ENCODE peak calls at places on chromosomes 13 and 19, in five cellular contexts. P is NCI-H2171 treated with DMSO at 0.1 percent for 48 hours; B is keratinocyte; R is GM06990; I is activated naive CD4-positive, alpha-beta T cell. C is an unnamed sample.

GRCh38 chr13:31846984-31847752 is 107.8 kb downstream of the RXFP2 start:
- DNase-seq in B (no peak), R (no peak), I (no peak), P (no peak), C (no peak)

GRCh38 chr19:44729516-44730033 is 18.9 kb upstream of the BCL3 start:
- DNase-seq in B (no peak), P (no peak), R (no peak), I (no peak), C (no peak)

GRCh38 chr19:35109395-35110112 is 6.1 kb upstream of the FXYD3 start:
- DNase-seq in R (no peak), B (no peak), I (no peak), P (no peak), C (no peak)

GRCh38 chr13:34124912-34125311 is 307.0 kb downstream of the RFC3 start:
- DNase-seq in R (no peak), I (no peak), B (no peak), P (no peak), C (no peak)

GRCh38 chr13:25733061-25733491 is 318.7 kb downstream of the SHISA2 start:
- DNase-seq in P (no peak), B (peak), R (no peak), I (no peak), C (peak)

GRCh38 chr19:41420101-41420880 is 6.9 kb downstream of the B3GNT8 start:
- DNase-seq in P (no peak), R (no peak), I (no peak), B (no peak), C (no peak)

GRCh38 chr13:31248361-31248760 is 48.6 kb downstream of the B3GLCT start:
- DNase-seq in R (no peak), I (no peak), P (no peak), B (no peak), C (no peak)

GRCh38 chr13:45104294-45104693 is 16.0 kb upstream of the GTF2F2 start:
- DNase-seq in P (no peak), B (no peak), I (no peak), R (no peak), C (no peak)

GRCh38 chr19:56142087-56142787 is 1.1 kb downstream of the ZNF444 start:
- DNase-seq in B (no peak), R (no peak), P (no peak), I (no peak), C (no peak)

GRCh38 chr19:4622695-4623421 is 16.5 kb upstream of the TNFAIP8L1 start:
- DNase-seq in R (no peak), B (no peak), I (no peak), P (peak), C (no peak)

GRCh38 chr19:19571387-19571786 is 33.3 kb downstream of the CILP2 start:
- DNase-seq in B (no peak), P (no peak), R (no peak), I (no peak), C (no peak)

GRCh38 chr13:81051873-81052272 is 710.9 kb upstream of the SPRY2 start:
- DNase-seq in P (no peak), R (no peak), I (no peak), B (no peak), C (no peak)

GRCh38 chr19:48190288-48191284 is 20.1 kb downstream of the ZSWIM9 start:
- DNase-seq in P (peak), R (peak), I (peak), B (peak), C (no peak)

GRCh38 chr13:112062619-112063308 is 4.2 kb upstream of the SOX1 start:
- DNase-seq in R (no peak), B (no peak), I (no peak), P (no peak), C (no peak)

GRCh38 chr19:7533281-7533819 is 2.2 kb upstream of the PNPLA6 start:
- DNase-seq in P (no peak), I (no peak), B (no peak), R (no peak), C (no peak)

GRCh38 chr13:43805071-43805468 is 18.3 kb upstream of the ENOX1 start:
- DNase-seq in B (peak), R (no peak), I (no peak), P (peak), C (peak)

GRCh38 chr13:114118763-114119123 is 13.7 kb downstream of the RASA3 start:
- DNase-seq in P (no peak), B (no peak), R (no peak), I (no peak), C (no peak)

GRCh38 chr13:54091884-54092283 is 1063.3 kb downstream of the OLFM4 start:
- DNase-seq in P (no peak), I (no peak), R (no peak), B (no peak), C (no peak)

GRCh38 chr19:50450369-50451222 is 17.9 kb downstream of the MYBPC2 start:
- DNase-seq in I (no peak), B (no peak), P (no peak), R (no peak), C (no peak)

GRCh38 chr13:82800391-82800790 is 1081.9 kb downstream of the SLITRK1 start:
- DNase-seq in R (no peak), I (no peak), B (no peak), P (no peak), C (no peak)

GRCh38 chr19:47239152-47239551 is 8.2 kb upstream of the BBC3 start:
- DNase-seq in B (no peak), I (no peak), P (no peak), R (no peak), C (no peak)

GRCh38 chr13:32829676-32830091 is 186.5 kb upstream of the KL start:
- DNase-seq in P (no peak), I (no peak), B (peak), R (peak), C (peak)

GRCh38 chr19:47848871-47849473 is 10.1 kb upstream of the TPRX2 start:
- DNase-seq in B (no peak), P (no peak), R (no peak), I (peak), C (no peak)

GRCh38 chr19:3479819-3480215 is 508 bp downstream of the SMIM24 start:
- DNase-seq in R (no peak), B (no peak), I (peak), P (no peak), C (no peak)

GRCh38 chr19:35207391-35207871 is 21.1 kb downstream of the FAM187B start:
- DNase-seq in P (no peak), R (no peak), I (no peak), B (no peak), C (no peak)

GRCh38 chr19:4575267-4575793 is 15.8 kb upstream of the SEMA6B start:
- DNase-seq in I (no peak), P (no peak), B (peak), R (no peak), C (peak)

GRCh38 chr19:35112995-35113693 is 2.5 kb upstream of the FXYD3 start:
- DNase-seq in B (no peak), P (no peak), R (no peak), I (no peak), C (no peak)

C was measured in RCC 7860.